ENCODE peak calls at places on chromosomes 13 and 19, in nine cellular contexts. I, W, H, B, K, E, A, G and M are unnamed samples. For H3K36me3, the result is how much of the 10 kb centered on the place peaks cover.

GRCh38 chr19:58555369-58555885 is 522 bp upstream of the CHMP2A start:
- DNase-seq in I (no peak), W (no peak), H (no peak), B (no peak), K (no peak), E (no peak), A (no peak), G (no peak), M (no peak)

GRCh38 chr19:35013047-35013819 is 13.1 kb downstream of the GRAMD1A start:
- DNase-seq in I (peak), W (peak), H (peak), B (peak), K (peak), E (peak), A (peak), G (peak), M (peak)

GRCh38 chr13:114112231-114112825 is 20.1 kb downstream of the RASA3 start:
- DNase-seq in I (peak), W (no peak), H (peak), B (peak), K (no peak), E (peak), A (no peak), G (no peak), M (no peak)

GRCh38 chr19:27861411-27861975 is 1351.5 kb downstream of the UQCRFS1 start:
- DNase-seq in I (no peak), W (no peak), H (no peak), B (no peak), K (no peak), E (no peak), A (no peak), G (no peak), M (no peak)

GRCh38 chr19:40147338-40147692 is 43.9 kb upstream of the MAP3K10 start:
- DNase-seq in I (no peak), W (no peak), H (no peak), B (no peak), K (no peak), E (no peak), A (no peak), G (no peak), M (no peak)

GRCh38 chr13:20148501-20149183 is 12.2 kb downstream of the GJA3 start:
- DNase-seq in I (no peak), W (no peak), H (no peak), B (no peak), K (no peak), E (no peak), A (no peak), G (no peak), M (no peak)

GRCh38 chr19:55830656-55831055 is 1.1 kb downstream of the NLRP11 start:
- DNase-seq in I (no peak), W (no peak), H (no peak), B (no peak), K (no peak), E (no peak), A (no peak), G (no peak), M (no peak)

GRCh38 chr19:4660993-4661392 is 9.1 kb downstream of the MYDGF start:
- DNase-seq in I (no peak), W (no peak), H (no peak), B (no peak), K (no peak), E (no peak), A (no peak), G (no peak), M (no peak)

GRCh38 chr13:44810067-44810840 is 179.0 kb downstream of the NUFIP1 start:
- DNase-seq in I (peak), W (peak), H (peak), B (peak), K (no peak), E (no peak), A (no peak), G (peak), M (peak)

GRCh38 chr13:49110122-49110831 is 109.9 kb upstream of the MLNR start:
- DNase-seq in I (peak), W (peak), H (peak), B (peak), K (peak), E (peak), A (no peak), G (peak), M (peak)

GRCh38 chr19:45451181-45451849 is 16.5 kb upstream of the FOSB start:
- DNase-seq in I (peak), W (no peak), H (peak), B (peak), K (peak), E (no peak), A (no peak), G (peak), M (no peak)

GRCh38 chr13:108769213-108770070 is 140.0 kb downstream of the MYO16 start:
- DNase-seq in I (no peak), W (no peak), H (no peak), B (no peak), K (no peak), E (no peak), A (no peak), G (no peak), M (no peak)

GRCh38 chr19:17405250-17406038 is at the start of gene BST2:
- DNase-seq in I (peak), W (peak), H (peak), B (peak), K (peak), E (no peak), A (peak), G (peak), M (peak)

GRCh38 chr19:17404015-17404414 is 1.4 kb downstream of the BST2 start:
- DNase-seq in I (no peak), W (no peak), H (no peak), B (no peak), K (no peak), E (no peak), A (no peak), G (no peak), M (no peak)

GRCh38 chr19:17404621-17405249 is 695 bp downstream of the BST2 start:
- DNase-seq in I (no peak), W (no peak), H (no peak), B (no peak), K (no peak), E (no peak), A (no peak), G (no peak), M (no peak)

GRCh38 chr19:17401628-17402027 is 3.8 kb downstream of the BST2 start:
- DNase-seq in I (no peak), W (no peak), H (no peak), B (no peak), K (no peak), E (no peak), A (no peak), G (no peak), M (no peak)

DNA sequence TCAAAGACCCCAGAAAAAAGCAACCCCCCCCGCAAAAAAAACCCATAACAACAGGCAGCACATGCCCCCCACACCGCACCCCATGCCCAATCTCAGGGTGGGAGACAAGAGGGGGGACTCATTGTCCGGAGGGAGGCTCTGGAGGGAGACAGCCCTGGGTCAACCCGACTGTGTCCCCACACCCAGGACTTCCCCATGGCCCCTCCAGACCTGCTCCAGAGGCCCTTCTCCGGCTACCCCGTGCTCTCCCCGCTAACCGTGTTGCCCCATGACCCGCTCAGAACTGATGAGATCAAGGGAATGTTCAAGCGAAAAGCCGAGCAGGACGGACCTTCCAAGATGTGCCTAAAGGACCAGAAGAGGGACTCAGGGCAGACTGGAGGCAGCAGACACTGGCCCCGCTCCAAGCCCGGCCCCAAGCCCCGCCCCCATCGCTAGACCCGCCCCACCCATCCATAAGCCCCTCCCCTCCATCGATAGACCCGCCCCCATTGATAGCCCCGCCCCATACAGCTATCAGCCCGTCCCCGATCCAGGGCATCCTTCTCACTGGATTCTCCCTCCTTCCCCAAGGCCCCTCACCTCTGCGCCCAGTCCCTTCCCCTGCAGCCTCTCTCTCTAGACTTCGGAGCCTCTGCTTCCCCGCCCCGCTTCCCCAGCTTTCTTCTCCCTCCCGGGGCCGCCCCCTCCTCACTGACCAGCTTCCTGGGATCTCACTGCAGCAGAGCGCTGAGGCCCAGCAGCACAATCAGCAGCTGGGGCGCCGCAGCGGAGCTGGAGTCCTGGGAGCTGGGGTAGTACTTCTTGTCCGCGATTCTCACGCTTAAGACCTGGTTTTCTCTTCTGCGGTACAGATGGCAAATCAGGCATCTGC is 2.2 kb downstream of the BST2 start:
- DNase-seq in I (peak), W (no peak), H (no peak), B (no peak), K (peak), E (peak), A (peak), G (no peak), M (no peak)
- H3K27ac ChIP-seq in I (peak), W (no peak), H (peak), B (peak), K (no peak), E (peak), A (peak), G (no peak), M (no peak)

GRCh38 chr19:41906916-41907680 is 21.2 kb downstream of the ERFL start:
- DNase-seq in I (no peak), W (no peak), H (no peak), B (no peak), K (no peak), E (no peak), A (no peak), G (no peak), M (no peak)

GRCh38 chr19:41908724-41909464 is 19.4 kb downstream of the ERFL start:
- DNase-seq in I (no peak), W (no peak), H (no peak), B (no peak), K (no peak), E (no peak), A (no peak), G (no peak), M (no peak)

GRCh38 chr19:41909706-41910105 is 18.5 kb downstream of the ERFL start:
- DNase-seq in I (no peak), W (no peak), H (no peak), B (no peak), K (no peak), E (no peak), A (no peak), G (no peak), M (no peak)

GRCh38 chr19:41906271-41906670 is 22.0 kb downstream of the ERFL start:
- DNase-seq in I (no peak), W (no peak), H (no peak), B (no peak), K (no peak), E (no peak), A (no peak), G (no peak), M (no peak)

DNA sequence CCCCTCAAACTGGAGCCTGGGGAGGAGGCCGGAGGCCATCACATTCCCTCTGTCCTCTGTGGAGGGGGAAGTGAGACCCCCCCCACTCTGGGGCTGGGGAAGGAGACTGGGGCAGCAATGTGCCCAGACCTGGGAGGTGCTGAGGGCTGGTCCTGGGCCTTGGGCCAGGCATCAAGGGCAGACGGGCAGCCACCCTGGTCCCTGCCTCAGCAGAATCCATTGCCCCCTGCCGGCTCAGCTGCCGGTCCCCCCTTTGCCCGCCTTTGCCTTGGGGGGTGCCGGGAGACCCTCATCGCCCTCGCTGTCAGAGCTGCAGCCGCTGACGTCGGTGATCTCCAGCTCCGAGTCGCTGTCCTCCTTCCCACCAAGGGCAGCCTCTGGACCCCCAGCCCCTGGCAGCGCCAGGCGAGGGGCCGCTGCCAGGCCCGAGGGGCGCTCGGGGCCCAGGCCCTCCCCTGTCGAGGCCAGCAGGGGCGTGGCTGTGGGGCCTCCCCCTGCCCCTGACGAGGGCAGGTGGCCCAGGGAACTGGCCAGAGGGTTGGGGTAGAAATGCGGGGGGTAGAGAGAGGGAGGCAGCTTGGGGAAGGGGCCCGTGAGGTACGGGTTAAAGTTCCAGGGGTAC is 20.1 kb downstream of the ERFL start:
- DNase-seq in I (no peak), W (no peak), H (no peak), B (no peak), K (no peak), E (no peak), A (peak), G (no peak), M (no peak)
- H3K36me3 ChIP-seq in I (under half), W (under half), H (under half), B (under half), K (under half), E (under half), A (under half), G (half or more), M (under half)

GRCh38 chr19:42080764-42081375 is 4.9 kb downstream of the ZNF574 start:
- DNase-seq in I (no peak), W (no peak), H (no peak), B (no peak), K (no peak), E (peak), A (peak), G (no peak), M (no peak)

GRCh38 chr19:42079276-42079669 is 3.3 kb downstream of the ZNF574 start:
- DNase-seq in I (no peak), W (no peak), H (no peak), B (no peak), K (no peak), E (no peak), A (peak), G (no peak), M (no peak)

GRCh38 chr19:42083537-42083936 is 7.6 kb downstream of the ZNF574 start:
- DNase-seq in I (no peak), W (no peak), H (no peak), B (no peak), K (no peak), E (no peak), A (no peak), G (no peak), M (no peak)

GRCh38 chr19:42079886-42080763 is 4.2 kb downstream of the ZNF574 start:
- DNase-seq in I (no peak), W (no peak), H (no peak), B (no peak), K (no peak), E (no peak), A (peak), G (no peak), M (no peak)

DNA sequence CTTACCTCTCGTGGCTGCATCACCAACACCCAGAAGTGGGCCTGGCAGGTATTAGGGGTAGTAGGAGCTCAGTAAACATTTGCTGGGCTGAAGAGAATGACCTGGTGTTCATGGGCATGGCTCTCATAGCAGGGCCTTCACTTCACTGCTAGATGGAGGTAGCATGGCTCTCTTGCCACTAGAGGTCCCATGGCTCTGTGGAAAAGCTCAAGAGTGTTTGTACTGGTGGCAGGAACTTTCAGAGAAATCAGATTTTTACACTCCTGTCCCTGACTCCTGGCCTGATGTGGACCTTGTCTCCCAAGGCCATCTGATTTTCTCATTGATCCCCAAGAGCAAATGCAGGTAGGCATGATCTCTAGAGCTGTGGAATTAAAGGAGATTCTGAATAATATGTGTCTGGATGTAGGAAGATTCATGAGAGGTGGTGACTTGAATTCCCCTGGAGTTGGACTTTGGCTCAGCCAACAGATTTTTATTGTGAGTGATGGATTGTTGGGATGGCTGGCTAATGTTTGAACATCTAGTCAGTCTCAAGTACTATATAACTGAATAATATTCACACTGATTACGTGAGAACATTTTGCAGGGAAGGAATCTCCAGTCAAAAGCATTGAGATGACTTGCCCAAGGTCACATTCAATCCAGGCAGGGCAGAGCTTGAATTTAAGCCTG is 5.8 kb downstream of the ZNF574 start:
- DNase-seq in I (no peak), W (no peak), H (no peak), B (no peak), K (peak), E (no peak), A (no peak), G (no peak), M (no peak)
- TF ChIP-seq POLR2A in I (no peak), W (no peak), H (no peak), B (no peak), K (peak), E (no peak), A (no peak), G (no peak), M (no peak)

DNA sequence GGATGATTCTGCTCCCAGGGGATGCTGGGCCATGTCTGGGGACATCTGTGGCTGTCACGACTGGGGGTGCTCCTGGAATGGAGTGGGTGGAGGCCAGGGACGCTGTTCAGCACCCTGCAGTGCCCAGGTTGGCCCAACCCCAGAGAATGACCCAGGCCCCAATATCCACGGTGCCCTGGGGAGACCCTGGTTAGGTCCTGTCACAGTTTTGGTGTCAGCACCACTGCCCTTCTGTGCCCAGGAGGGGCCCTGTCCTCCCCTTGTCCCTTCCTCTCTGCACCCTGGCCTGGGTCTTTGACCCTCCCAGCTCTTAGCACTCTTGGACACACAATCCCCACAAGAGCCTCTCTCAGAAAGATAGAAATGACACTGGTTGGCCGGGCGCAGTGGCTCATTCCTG is 85.3 kb downstream of the GADD45B start:
- DNase-seq in I (peak), W (no peak), H (no peak), B (no peak), K (no peak), E (peak), A (no peak), G (no peak), M (no peak)
- H3K27ac ChIP-seq in I (no peak), W (no peak), H (no peak), B (no peak), K (no peak), E (no peak), A (no peak), G (no peak), M (no peak)

DNA sequence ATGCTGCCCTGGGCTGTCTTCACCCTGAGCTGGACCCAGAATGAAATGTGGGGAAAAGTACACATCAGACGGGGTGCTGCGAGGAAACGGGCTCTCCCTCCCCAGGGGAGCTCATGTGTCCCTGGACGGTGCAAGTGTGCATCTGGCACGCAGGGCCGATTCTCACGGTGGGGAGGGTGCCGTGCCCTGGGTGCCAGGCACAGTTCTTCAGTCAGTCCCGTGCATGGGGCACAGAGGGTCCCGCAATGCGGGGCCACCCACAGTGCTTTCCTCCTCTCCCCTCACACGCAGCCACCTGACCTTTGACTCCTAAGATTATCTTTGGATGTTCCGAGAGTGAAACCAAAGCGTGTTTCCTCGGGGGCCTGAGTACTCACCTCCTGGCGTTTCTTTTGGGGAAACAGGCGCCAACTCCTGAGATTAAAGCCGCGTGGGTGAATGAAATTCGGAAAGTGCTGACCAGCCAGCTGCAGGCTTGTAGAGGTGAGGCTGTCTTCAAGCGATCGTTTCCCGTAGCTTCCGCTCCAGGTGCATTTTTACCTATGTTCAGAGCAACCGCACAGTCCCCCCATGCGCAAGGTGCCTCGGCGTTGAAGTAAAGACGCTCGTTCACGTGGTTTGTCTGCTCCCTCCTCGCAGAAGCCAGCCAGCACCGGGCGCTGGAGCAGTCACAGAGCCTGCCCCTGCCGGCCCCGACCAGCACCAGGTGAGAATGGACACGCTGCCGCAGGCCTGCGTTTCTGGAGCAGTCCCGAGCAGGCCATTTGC is 17.5 kb upstream of the F7 start:
- DNase-seq in I (no peak), W (no peak), H (no peak), B (no peak), K (no peak), E (peak), A (peak), G (no peak), M (no peak)
- H3K36me3 ChIP-seq in I (under half), W (under half), H (under half), B (under half), K (under half), E (under half), A (under half), G (half or more), M (under half)